ENCODE peak calls at places on chromosomes 6 and 20, in seven cellular contexts. Y, I, H, N, D, A and G are unnamed samples.

GRCh38 chr6:9126845-9127560 is 691.7 kb upstream of the SLC35B3 start:
- DNase-seq in H (peak; percentile 66), N (no peak), Y (peak; percentile 92), D (no peak), I (peak; percentile 93), A (no peak), G (peak; percentile 84)

GRCh38 chr6:93567164-93567563 is 147.8 kb upstream of the EPHA7 start:
- DNase-seq in N (no peak), Y (no peak), D (no peak), I (no peak), H (no peak), A (no peak), G (no peak)

GRCh38 chr6:68635706-68636513 is 828 bp downstream of the ADGRB3 start:
- DNase-seq in D (no peak), I (peak; percentile 30), A (no peak), N (peak; percentile 27), Y (peak; percentile 4), H (peak; percentile 10), G (no peak)

GRCh38 chr6:44176935-44177509 is 18.4 kb downstream of the CAPN11 start:
- DNase-seq in D (no peak), A (no peak), I (no peak), N (no peak), H (no peak), Y (peak; percentile 31), G (no peak)

GRCh38 chr20:32536861-32537656 is 48.1 kb downstream of the NOL4L start:
- DNase-seq in Y (no peak), N (no peak), H (no peak), I (no peak), D (peak; percentile 89), A (no peak), G (no peak)

GRCh38 chr6:143180860-143181259 is 120.2 kb downstream of the AIG1 start:
- DNase-seq in N (no peak), D (no peak), A (no peak), I (peak; percentile 54), H (no peak), Y (no peak), G (no peak)

GRCh38 chr20:31573555-31574295 is 31.4 kb upstream of the ID1 start:
- DNase-seq in H (peak; percentile 78), N (no peak), Y (no peak), I (no peak), A (no peak), D (no peak), G (peak; percentile 46)

GRCh38 chr6:56911847-56912246 is 43.1 kb upstream of the BEND6 start:
- DNase-seq in N (no peak), H (peak; percentile 77), Y (peak; percentile 72), A (no peak), D (no peak), I (peak; percentile 71), G (peak; percentile 86)

GRCh38 chr20:20436689-20437088 is 68.8 kb downstream of the INSM1 start:
- DNase-seq in D (no peak), H (no peak), N (no peak), Y (no peak), I (no peak), A (no peak), G (no peak)

GRCh38 chr20:61376541-61377231 is 124.6 kb downstream of the CDH4 start:
- DNase-seq in Y (no peak), D (no peak), N (no peak), I (no peak), H (no peak), A (no peak), G (no peak)

GRCh38 chr20:1313236-1313964 is 15.5 kb downstream of the SDCBP2 start:
- DNase-seq in A (no peak), D (peak; percentile 88), Y (peak; percentile 37), I (peak; percentile 72), N (peak; percentile 85), H (peak; percentile 64), G (peak; percentile 73)

GRCh38 chr6:12113190-12113578 is 101.1 kb downstream of the HIVEP1 start:
- DNase-seq in A (no peak), Y (peak; percentile 94), H (peak; percentile 49), D (no peak), N (no peak), I (peak; percentile 90), G (peak; percentile 90)

GRCh38 chr6:168616807-168617756 is 176.1 kb downstream of the SMOC2 start:
- DNase-seq in H (no peak), I (no peak), D (no peak), Y (no peak), N (no peak), A (no peak), G (no peak)

GRCh38 chr6:33817520-33817919 is 13.7 kb upstream of the MLN start:
- DNase-seq in H (no peak), A (no peak), I (no peak), Y (no peak), N (no peak), D (peak; percentile 12), G (no peak)

GRCh38 chr6:36345681-36346417 is 9.2 kb upstream of the BNIP5 start:
- DNase-seq in N (no peak), A (no peak), Y (no peak), D (no peak), I (no peak), H (no peak), G (no peak)

GRCh38 chr6:3355358-3356055 is 96.8 kb downstream of the PSMG4 start:
- DNase-seq in N (no peak), H (peak; percentile 59), D (no peak), I (peak; percentile 62), Y (peak; percentile 8), A (peak; percentile 2), G (peak; percentile 41)